ENCODE peak calls at places on chromosome 7, in five cellular contexts. One of them, this sample, is unnamed.

GRCh38 chr7:139767561-139767982 is 10.2 kb downstream of the HIPK2 start:
- DNase-seq in K562: no peak
- DNase-seq in HepG2: no peak
- DNase-seq in GM12878: peak; percentile 48
- DNase-seq in SK-N-SH: no peak
- DNase-seq in this sample: no peak

GRCh38 chr7:158411232-158411950 is 176.2 kb downstream of the PTPRN2 start:
- DNase-seq in K562: no peak
- DNase-seq in GM12878: no peak
- DNase-seq in HepG2: no peak
- DNase-seq in SK-N-SH: no peak
- DNase-seq in this sample: no peak

GRCh38 chr7:9407816-9408215 is 974.4 kb downstream of the NXPH1 start:
- DNase-seq in HepG2: no peak
- DNase-seq in K562: no peak
- DNase-seq in SK-N-SH: no peak
- DNase-seq in GM12878: no peak
- DNase-seq in this sample: no peak

GRCh38 chr7:6175642-6176041 is 96.8 kb downstream of the CYTH3 start:
- DNase-seq in HepG2: no peak
- DNase-seq in K562: no peak
- DNase-seq in GM12878: no peak
- DNase-seq in SK-N-SH: no peak
- DNase-seq in this sample: no peak

GRCh38 chr7:47303014-47303694 is 278.8 kb downstream of the TNS3 start:
- DNase-seq in SK-N-SH: no peak
- DNase-seq in HepG2: no peak
- DNase-seq in GM12878: no peak
- DNase-seq in K562: no peak
- DNase-seq in this sample: peak; percentile 42

GRCh38 chr7:23607130-23607529 is 9.9 kb downstream of the CCDC126 start:
- DNase-seq in HepG2: no peak
- DNase-seq in K562: peak; percentile 54
- DNase-seq in SK-N-SH: no peak
- DNase-seq in GM12878: no peak
- DNase-seq in this sample: no peak

GRCh38 chr7:7911756-7912155 is 56.8 kb upstream of the GLCCI1 start:
- DNase-seq in GM12878: no peak
- DNase-seq in K562: no peak
- DNase-seq in HepG2: no peak
- DNase-seq in SK-N-SH: no peak
- DNase-seq in this sample: no peak

GRCh38 chr7:107857541-107857912 is 33.5 kb upstream of the DLD start:
- DNase-seq in SK-N-SH: no peak
- DNase-seq in K562: no peak
- DNase-seq in HepG2: peak; percentile 53
- DNase-seq in GM12878: no peak
- DNase-seq in this sample: no peak

GRCh38 chr7:46494441-46494840 is 573.4 kb upstream of the IGFBP3 start:
- DNase-seq in K562: no peak
- DNase-seq in HepG2: no peak
- DNase-seq in GM12878: no peak
- DNase-seq in SK-N-SH: no peak
- DNase-seq in this sample: no peak

GRCh38 chr7:12139421-12139820 is 71.7 kb upstream of the TMEM106B start:
- DNase-seq in HepG2: no peak
- DNase-seq in SK-N-SH: no peak
- DNase-seq in K562: no peak
- DNase-seq in GM12878: no peak
- DNase-seq in this sample: no peak

GRCh38 chr7:127557803-127558202 is 27.6 kb downstream of the GCC1 start:
- DNase-seq in K562: no peak
- DNase-seq in HepG2: no peak
- DNase-seq in SK-N-SH: no peak
- DNase-seq in GM12878: no peak
- DNase-seq in this sample: no peak

GRCh38 chr7:85593355-85593754 is 406.5 kb upstream of the SEMA3D start:
- DNase-seq in SK-N-SH: no peak
- DNase-seq in K562: no peak
- DNase-seq in HepG2: no peak
- DNase-seq in GM12878: no peak
- DNase-seq in this sample: no peak

GRCh38 chr7:5594616-5595544 is 171.2 kb upstream of the TNRC18 start:
- DNase-seq in HepG2: no peak
- DNase-seq in SK-N-SH: peak; percentile 65
- DNase-seq in K562: peak; percentile 20
- DNase-seq in GM12878: no peak
- DNase-seq in this sample: peak; percentile 82

GRCh38 chr7:6443372-6443941 is 4.3 kb downstream of the DAGLB start:
- DNase-seq in GM12878: no peak
- DNase-seq in SK-N-SH: no peak
- DNase-seq in K562: no peak
- DNase-seq in HepG2: peak; percentile 18
- DNase-seq in this sample: no peak

GRCh38 chr7:55488804-55489340 is 83.4 kb downstream of the VOPP1 start:
- DNase-seq in GM12878: no peak
- DNase-seq in K562: no peak
- DNase-seq in HepG2: no peak
- DNase-seq in SK-N-SH: peak; percentile 66
- DNase-seq in this sample: no peak

GRCh38 chr7:31316876-31317275 is 23.6 kb downstream of the NEUROD6 start:
- DNase-seq in GM12878: no peak
- DNase-seq in SK-N-SH: no peak
- DNase-seq in HepG2: no peak
- DNase-seq in K562: no peak
- DNase-seq in this sample: no peak

GRCh38 chr7:46080595-46081159 is 159.6 kb upstream of the IGFBP3 start:
- DNase-seq in HepG2: no peak
- DNase-seq in K562: no peak
- DNase-seq in SK-N-SH: no peak
- DNase-seq in GM12878: no peak
- DNase-seq in this sample: no peak

GRCh38 chr7:12291870-12292269 is 80.8 kb downstream of the TMEM106B start:
- DNase-seq in K562: no peak
- DNase-seq in SK-N-SH: no peak
- DNase-seq in GM12878: no peak
- DNase-seq in HepG2: peak; percentile 6
- DNase-seq in this sample: no peak

DNA sequence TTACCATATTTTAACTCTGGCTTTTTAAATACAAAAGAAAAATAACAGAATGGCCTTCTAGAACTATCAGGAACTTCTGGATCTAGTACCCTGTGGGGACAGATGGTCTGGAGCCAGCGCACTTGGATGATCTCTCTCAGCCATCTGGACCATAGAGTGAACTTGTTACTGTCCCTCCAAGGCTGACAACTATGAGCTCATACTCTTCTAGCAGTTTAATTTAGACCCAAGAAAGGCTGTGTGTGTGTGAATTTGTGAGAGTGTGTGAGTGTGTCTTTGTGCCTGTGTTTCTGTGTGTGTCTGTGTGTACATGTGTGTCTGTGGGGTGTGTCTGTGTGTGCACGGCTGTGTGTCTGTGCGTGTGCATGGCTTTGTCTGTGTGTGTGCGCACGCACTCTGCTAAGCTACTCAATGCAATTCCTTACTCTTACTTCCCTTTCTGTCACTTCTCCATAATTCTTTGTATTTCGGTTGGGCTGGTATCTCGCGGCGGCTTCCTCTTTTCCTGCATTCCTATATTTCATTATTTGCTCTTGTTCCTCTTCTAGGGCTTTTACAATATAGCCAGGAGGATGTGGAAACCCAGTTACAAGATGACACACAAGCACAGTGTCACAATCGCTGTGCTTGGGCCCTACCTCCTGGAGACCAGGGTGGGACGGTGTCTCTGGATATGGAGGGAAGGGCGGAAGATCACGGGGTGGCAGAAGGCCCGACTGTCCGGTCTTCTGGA is 51.9 kb downstream of the IKZF1 start:
- DNase-seq in HepG2: no peak
- DNase-seq in GM12878: no peak
- DNase-seq in SK-N-SH: no peak
- DNase-seq in K562: peak; percentile 69
- DNase-seq in this sample: no peak
- H4K20me1 ChIP-seq in HepG2: no peaks in the 10 kb centered on the region
- H4K20me1 ChIP-seq in GM12878: no peaks in the 10 kb centered on the region
- H4K20me1 ChIP-seq in SK-N-SH: no peaks in the 10 kb centered on the region
- H4K20me1 ChIP-seq in K562: no peaks in the 10 kb centered on the region
- H4K20me1 ChIP-seq in this sample: no peaks in the 10 kb centered on the region

GRCh38 chr7:16883918-16884317 is 2.1 kb upstream of the AGR3 start:
- DNase-seq in HepG2: no peak
- DNase-seq in K562: no peak
- DNase-seq in SK-N-SH: no peak
- DNase-seq in GM12878: no peak
- DNase-seq in this sample: no peak
- TF ChIP-seq RFX5 in HepG2: no peak
- TF ChIP-seq RFX5 in K562: no peak
- TF ChIP-seq RFX5 in SK-N-SH: no peak
- TF ChIP-seq RFX5 in GM12878: no peak
- TF ChIP-seq RFX5 in this sample: no peak

GRCh38 chr7:29065458-29065857 is 80.9 kb downstream of the CPVL start:
- DNase-seq in K562: no peak
- DNase-seq in GM12878: no peak
- DNase-seq in SK-N-SH: no peak
- DNase-seq in HepG2: no peak
- DNase-seq in this sample: no peak

GRCh38 chr7:29063231-29063630 is 83.1 kb downstream of the CPVL start:
- DNase-seq in HepG2: no peak
- DNase-seq in SK-N-SH: no peak
- DNase-seq in K562: no peak
- DNase-seq in GM12878: no peak
- DNase-seq in this sample: no peak

GRCh38 chr7:29063872-29064271 is 82.5 kb downstream of the CPVL start:
- DNase-seq in HepG2: no peak
- DNase-seq in K562: no peak
- DNase-seq in SK-N-SH: no peak
- DNase-seq in GM12878: no peak
- DNase-seq in this sample: no peak
- TF ChIP-seq CHD2 in HepG2: no peak
- TF ChIP-seq CHD2 in K562: no peak
- TF ChIP-seq CHD2 in SK-N-SH: no peak
- TF ChIP-seq CHD2 in GM12878: no peak
- TF ChIP-seq CHD2 in this sample: no peak

DNA sequence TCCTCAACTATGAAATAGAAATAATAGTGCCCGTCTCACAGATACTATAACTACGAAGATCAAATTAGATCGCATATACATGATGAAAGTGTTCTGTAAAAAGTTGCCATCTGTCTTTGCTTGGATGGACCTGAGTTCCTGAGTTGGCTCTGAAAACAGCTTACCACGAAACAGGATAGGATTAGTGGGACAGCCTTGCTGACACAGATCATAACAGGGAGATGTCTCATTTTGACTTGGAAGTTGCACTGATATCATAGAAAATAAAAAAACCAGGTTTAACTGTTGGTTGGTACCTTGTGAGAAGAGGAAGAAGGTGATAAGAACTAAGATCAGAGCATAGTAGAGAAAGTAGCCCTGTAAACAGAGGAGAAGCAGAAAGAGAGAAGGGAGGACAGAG is 79.3 kb upstream of the AGBL3 start:
- DNase-seq in K562: no peak
- DNase-seq in SK-N-SH: no peak
- DNase-seq in HepG2: no peak
- DNase-seq in GM12878: no peak
- DNase-seq in this sample: no peak
- H4K20me1 ChIP-seq in K562: no peaks in the 10 kb centered on the region
- H4K20me1 ChIP-seq in SK-N-SH: peaks cover 82% of the 10 kb centered on the region
- H4K20me1 ChIP-seq in HepG2: no peaks in the 10 kb centered on the region
- H4K20me1 ChIP-seq in GM12878: no peaks in the 10 kb centered on the region
- H4K20me1 ChIP-seq in this sample: no peaks in the 10 kb centered on the region

DNA sequence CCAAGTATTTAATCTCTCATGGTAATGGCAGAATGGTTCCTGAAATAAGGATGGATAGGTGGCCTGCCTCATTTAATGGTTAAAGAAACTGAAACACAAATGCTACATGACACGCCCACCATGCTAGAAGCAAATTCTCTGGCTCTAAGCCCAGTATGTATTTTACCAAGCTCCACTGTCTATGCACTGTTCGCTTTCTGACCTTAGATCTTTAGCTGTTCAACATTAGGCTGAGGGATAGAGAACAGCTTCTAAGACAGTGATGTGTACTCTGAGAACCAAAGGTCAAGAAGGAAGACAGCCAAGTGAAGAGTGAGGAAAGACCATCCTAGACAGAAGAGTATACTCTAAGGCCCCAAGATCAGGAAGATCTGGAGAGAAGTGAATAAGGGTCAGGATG is 26.6 kb downstream of the FAM3C start:
- DNase-seq in HepG2: peak; percentile 2
- DNase-seq in SK-N-SH: no peak
- DNase-seq in GM12878: peak; percentile 44
- DNase-seq in K562: no peak
- DNase-seq in this sample: no peak
- TF ChIP-seq RFX5 in HepG2: no peak
- TF ChIP-seq RFX5 in SK-N-SH: no peak
- TF ChIP-seq RFX5 in GM12878: no peak
- TF ChIP-seq RFX5 in K562: no peak
- TF ChIP-seq RFX5 in this sample: no peak

DNA sequence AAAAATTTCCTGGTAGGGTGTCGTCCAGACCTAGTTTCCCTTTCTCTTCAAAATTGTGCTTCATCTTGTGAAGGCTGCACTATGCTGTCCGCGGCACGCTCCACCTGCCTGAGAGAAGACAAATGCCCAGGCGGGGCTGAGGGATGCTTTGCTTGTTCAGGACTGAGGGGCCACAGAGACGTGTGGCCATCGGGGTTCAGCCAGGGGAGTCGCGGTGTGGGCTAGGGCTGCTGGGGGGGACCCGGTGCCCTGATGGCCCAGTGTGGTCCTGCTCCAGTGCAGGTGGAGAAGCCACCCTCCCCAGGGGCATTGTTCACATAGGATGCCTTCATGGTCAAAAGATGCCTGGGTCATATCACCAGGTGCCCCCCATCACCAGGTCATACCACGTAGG is 107.8 kb upstream of the SHH start:
- DNase-seq in GM12878: no peak
- DNase-seq in K562: no peak
- DNase-seq in HepG2: no peak
- DNase-seq in SK-N-SH: no peak
- DNase-seq in this sample: no peak
- TF ChIP-seq CHD2 in GM12878: no peak
- TF ChIP-seq CHD2 in K562: no peak
- TF ChIP-seq CHD2 in HepG2: no peak
- TF ChIP-seq CHD2 in SK-N-SH: no peak
- TF ChIP-seq CHD2 in this sample: no peak